ENCODE peak calls at places on chromosomes 4 and X, in nine cellular contexts. I is endothelial cell, R is BJ, G is A549, D is left ventricle myocardium inferior, S is GM23338, A is pancreas, C is dorsolateral prefrontal cortex, B is hepatocyte. M is an unnamed sample.

GRCh38 chr4:36348403-36348938 is 67.1 kb downstream of the DTHD1 start:
- DNase-seq in C (no peak), R (no peak), A (no peak), D (no peak), G (no peak), B (peak), S (no peak), I (no peak), M (no peak)

GRCh38 chr4:99209671-99210070 is 9.4 kb downstream of the ADH6 start:
- DNase-seq in I (no peak), C (no peak), B (no peak), S (no peak), G (no peak), A (no peak), D (no peak), R (peak), M (no peak)

GRCh38 chrX:45850197-45850774 is 649.6 kb upstream of the DIPK2B start:
- DNase-seq in B (peak), S (peak), D (no peak), I (peak), C (no peak), G (peak), A (no peak), R (no peak), M (no peak)

GRCh38 chr4:139767168-139767567 is 101.5 kb downstream of the MGST2 start:
- DNase-seq in B (no peak), D (no peak), A (no peak), C (no peak), S (no peak), G (no peak), R (peak), I (no peak), M (no peak)

GRCh38 chr4:169070071-169070894 is 60.2 kb upstream of the CBR4 start:
- DNase-seq in I (no peak), S (peak), A (peak), R (peak), B (peak), C (no peak), D (peak), G (peak), M (no peak)

GRCh38 chr4:89196745-89197144 is 85.4 kb downstream of the TIGD2 start:
- DNase-seq in S (peak), I (no peak), B (peak), G (peak), A (peak), C (no peak), R (no peak), D (no peak), M (no peak)

GRCh38 chr4:100379583-100380105 is 138.2 kb downstream of the EMCN start:
- DNase-seq in C (no peak), B (peak), S (no peak), R (no peak), D (no peak), A (no peak), G (no peak), I (no peak), M (no peak)

GRCh38 chr4:15020502-15021286 is 18.4 kb downstream of the CPEB2 start:
- DNase-seq in B (no peak), S (no peak), D (no peak), C (no peak), G (no peak), R (no peak), I (no peak), A (no peak), M (no peak)

GRCh38 chr4:3340703-3341088 is 47.9 kb downstream of the RGS12 start:
- DNase-seq in R (no peak), B (no peak), I (no peak), D (no peak), A (peak), G (peak), C (no peak), S (no peak), M (no peak)

GRCh38 chr4:141807501-141807900 is 171.1 kb downstream of the IL15 start:
- DNase-seq in I (no peak), B (no peak), R (no peak), D (no peak), G (no peak), S (no peak), A (no peak), C (no peak), M (no peak)

GRCh38 chr4:153115322-153116100 is 88.7 kb upstream of the TRIM2 start:
- DNase-seq in R (peak), C (no peak), D (no peak), A (no peak), I (no peak), B (peak), S (no peak), G (peak), M (no peak)

GRCh38 chr4:78551420-78552351 is at the start of gene ANXA3:
- DNase-seq in I (peak), A (peak), R (no peak), D (peak), C (no peak), G (no peak), S (peak), B (peak), M (no peak)

GRCh38 chrX:1542994-1543725 is 6.2 kb upstream of the P2RY8 start:
- DNase-seq in R (no peak), C (no peak), I (no peak), B (no peak), G (no peak), S (no peak), A (no peak), D (no peak), M (no peak)

GRCh38 chr4:130028552-130028951 is 932.6 kb downstream of the C4orf33 start:
- DNase-seq in B (no peak), R (no peak), C (no peak), D (no peak), G (no peak), S (peak), I (no peak), A (no peak), M (no peak)

GRCh38 chrX:45602151-45602550 is 401.5 kb upstream of the DIPK2B start:
- DNase-seq in I (no peak), B (no peak), S (no peak), R (no peak), A (no peak), C (no peak), G (no peak), D (no peak), M (no peak)

GRCh38 chr4:113683143-113683542 is 78.4 kb downstream of the CAMK2D start:
- DNase-seq in R (no peak), I (no peak), C (no peak), S (no peak), G (no peak), A (no peak), D (no peak), B (no peak), M (no peak)

GRCh38 chr4:188971125-188971524 is 831.9 kb downstream of the TRIML1 start:
- DNase-seq in C (no peak), R (no peak), A (no peak), B (no peak), S (peak), G (peak), D (no peak), I (no peak), M (no peak)

GRCh38 chr4:80154547-80154933 is 42.8 kb upstream of the PRDM8 start:
- DNase-seq in I (no peak), D (no peak), G (no peak), B (no peak), C (no peak), R (no peak), S (no peak), A (no peak), M (no peak)

GRCh38 chr4:31059753-31060522 is 339.8 kb downstream of the PCDH7 start:
- DNase-seq in R (peak), G (no peak), I (no peak), D (no peak), A (no peak), S (no peak), C (no peak), B (no peak), M (no peak)

GRCh38 chr4:52822583-52823477 is 39.3 kb upstream of the RASL11B start:
- DNase-seq in B (no peak), C (no peak), D (no peak), S (no peak), R (peak), I (no peak), G (no peak), A (no peak), M (no peak)

GRCh38 chr4:23060776-23061175 is 368.0 kb downstream of the GBA3 start:
- DNase-seq in A (no peak), R (no peak), G (no peak), S (no peak), I (no peak), B (peak), D (no peak), C (no peak), M (no peak)

GRCh38 chr4:7607156-7607910 is 172.6 kb upstream of the PSAPL1 start:
- DNase-seq in A (no peak), D (no peak), I (no peak), S (no peak), G (no peak), R (no peak), B (no peak), C (no peak), M (no peak)

GRCh38 chr4:40388248-40388647 is 53.1 kb downstream of the CHRNA9 start:
- DNase-seq in A (no peak), G (no peak), D (no peak), C (no peak), R (no peak), S (peak), B (no peak), I (no peak), M (no peak)

GRCh38 chr4:61992351-61992750 is 792.2 kb downstream of the ADGRL3 start:
- DNase-seq in A (no peak), B (no peak), S (peak), R (no peak), C (no peak), G (no peak), D (no peak), I (no peak), M (no peak)

GRCh38 chrX:153903991-153904957 is at the start of gene AVPR2:
- DNase-seq in D (peak), C (no peak), S (no peak), A (no peak), I (no peak), R (no peak), B (no peak), G (no peak), M (no peak)

DNA sequence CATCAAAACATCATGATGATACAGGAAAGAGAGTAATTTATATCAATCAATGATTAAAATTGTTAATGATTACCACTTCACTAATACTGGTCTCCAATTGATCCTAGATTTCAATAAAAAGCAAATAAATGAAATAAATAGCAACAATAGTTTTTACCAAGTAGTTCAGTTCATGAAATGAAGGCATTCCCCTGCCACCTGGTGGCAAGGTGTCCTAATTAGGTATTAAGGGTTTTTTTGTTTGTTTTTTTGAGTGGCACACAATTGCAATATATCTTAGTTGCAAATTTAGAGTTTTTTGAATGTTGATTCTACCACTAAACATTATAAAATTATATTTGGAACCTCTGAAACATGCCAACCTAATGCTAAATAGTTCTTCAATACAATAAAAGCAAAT is 157.4 kb upstream of the PDE5A start:
- DNase-seq in A (no peak), R (no peak), I (no peak), S (peak), D (no peak), G (peak), B (peak), C (no peak), M (no peak)
- TF ChIP-seq CTCF in A (peak), R (peak), I (peak), S (peak), D (peak), G (peak), B (peak), C (no peak), M (no peak)

GRCh38 chr4:137980641-137981040 is 261.5 kb downstream of the SLC7A11 start:
- DNase-seq in B (no peak), C (no peak), I (no peak), D (no peak), G (peak), R (no peak), A (no peak), S (peak), M (no peak)

DNA sequence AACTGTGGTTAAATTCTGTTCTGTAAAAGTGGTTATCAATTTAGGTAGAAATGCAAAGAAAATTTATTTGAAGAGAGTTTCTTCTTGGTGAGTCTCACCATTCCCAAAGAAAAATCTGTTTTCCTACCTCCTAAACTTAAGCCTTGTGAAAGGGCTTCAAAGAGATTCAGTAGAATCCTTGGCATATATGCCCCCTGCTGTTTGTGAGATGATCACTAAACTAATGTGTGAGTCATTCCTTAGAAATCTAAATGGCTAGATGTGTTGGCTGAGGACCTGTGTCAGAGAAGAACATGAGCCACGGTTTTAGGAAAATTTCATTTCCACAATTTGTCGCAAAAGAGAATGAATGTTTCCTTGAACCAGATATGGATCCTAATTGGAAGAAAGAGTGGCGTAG is 260.9 kb downstream of the SLC7A11 start:
- DNase-seq in A (no peak), D (no peak), R (no peak), B (no peak), C (no peak), G (peak), I (no peak), S (no peak), M (no peak)
- TF ChIP-seq CTCF in A (no peak), D (no peak), R (peak), B (no peak), C (no peak), G (no peak), I (no peak), S (no peak), M (no peak)

GRCh38 chr4:136461533-136461932 is 1070.8 kb downstream of the PCDH18 start:
- DNase-seq in R (no peak), S (no peak), G (no peak), C (no peak), B (no peak), D (no peak), A (no peak), I (no peak), M (no peak)

GRCh38 chr4:136457577-136457976 is 1074.7 kb downstream of the PCDH18 start:
- DNase-seq in G (no peak), C (no peak), S (no peak), A (no peak), B (no peak), R (no peak), I (no peak), D (no peak), M (no peak)

GRCh38 chr4:136458326-136458725 is 1074.0 kb downstream of the PCDH18 start:
- DNase-seq in A (no peak), C (no peak), B (no peak), R (no peak), G (no peak), S (no peak), D (no peak), I (no peak), M (no peak)

DNA sequence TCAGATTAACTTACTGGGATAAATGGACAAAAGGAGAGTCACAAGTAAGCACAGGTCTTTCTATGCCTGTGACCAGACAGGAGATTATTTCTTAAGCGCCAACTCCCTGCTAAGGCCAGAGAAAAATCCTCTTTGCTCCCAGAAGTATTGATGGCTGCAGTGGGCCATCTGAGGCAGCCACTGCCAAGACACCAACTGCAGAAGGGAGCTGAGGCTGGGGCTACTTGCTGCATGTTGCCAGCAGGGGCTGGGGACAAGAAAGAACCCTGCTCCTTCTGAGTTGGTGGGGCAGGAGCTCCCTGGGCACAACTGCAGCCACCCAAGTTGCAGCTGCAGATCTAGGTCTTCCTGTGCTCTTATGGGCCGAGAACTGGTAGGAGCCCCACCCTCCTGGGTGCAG is 1075.3 kb downstream of the PCDH18 start:
- DNase-seq in I (no peak), R (no peak), D (no peak), B (no peak), S (no peak), A (no peak), G (no peak), C (no peak), M (no peak)
- TF ChIP-seq CTCF in I (no peak), R (no peak), D (no peak), B (no peak), S (no peak), A (no peak), G (no peak), C (no peak), M (no peak)

GRCh38 chrX:56279869-56280268 is 47.7 kb downstream of the KLF8 start:
- DNase-seq in I (no peak), S (no peak), A (no peak), C (no peak), R (no peak), B (no peak), G (no peak), D (no peak), M (no peak)

GRCh38 chrX:56284269-56284668 is 52.1 kb downstream of the KLF8 start:
- DNase-seq in S (no peak), C (no peak), R (no peak), I (no peak), G (no peak), A (no peak), D (no peak), B (no peak), M (no peak)

DNA sequence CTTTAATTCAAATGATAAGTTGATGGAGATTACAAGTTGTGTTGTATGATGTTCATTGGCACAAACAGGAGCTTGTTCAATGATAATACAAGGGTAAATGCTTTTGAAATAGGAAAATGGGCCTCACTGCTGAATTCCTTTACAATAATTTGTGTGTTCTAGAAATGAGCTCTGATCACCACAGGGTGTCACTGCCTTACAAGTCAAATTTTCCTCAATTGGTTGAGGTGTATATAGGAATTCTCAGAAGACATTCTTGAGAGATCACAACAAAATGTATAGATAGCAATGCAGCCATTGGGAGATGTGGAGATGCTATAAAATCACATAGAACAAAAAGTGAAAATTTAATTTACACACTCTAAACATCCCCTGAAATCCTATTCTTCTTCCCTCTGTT is 49.6 kb downstream of the KLF8 start:
- DNase-seq in R (no peak), I (peak), A (no peak), B (peak), S (peak), D (no peak), C (no peak), G (peak), M (no peak)
- TF ChIP-seq CTCF in R (peak), I (no peak), A (no peak), B (peak), S (peak), D (peak), C (peak), G (peak), M (no peak)

DNA sequence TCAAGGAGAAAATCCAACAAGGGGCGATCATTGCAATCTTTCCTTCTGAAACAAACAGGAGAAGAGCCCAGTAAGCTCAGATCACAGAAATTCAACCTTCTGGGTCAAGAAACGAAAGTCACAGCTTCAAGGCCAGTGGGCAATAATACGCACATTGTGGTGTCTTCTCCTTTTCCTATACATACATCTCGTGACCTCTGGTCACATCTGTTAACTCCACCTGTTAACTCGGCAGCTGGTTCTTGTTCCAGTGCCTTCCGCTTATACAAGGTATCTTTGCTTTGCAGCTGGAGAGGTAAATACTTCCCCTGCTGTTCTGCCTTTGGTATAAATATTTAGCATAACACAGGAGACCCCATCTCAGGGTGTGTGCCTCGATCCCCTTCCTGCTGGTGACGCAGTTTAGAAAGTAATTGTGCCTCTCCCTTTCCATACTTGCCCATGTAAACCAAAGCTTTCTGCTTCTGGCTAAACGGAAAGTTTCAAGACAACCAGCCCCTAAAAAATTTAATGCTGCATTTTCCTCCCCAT is 45.0 kb downstream of the CCDC149 start:
- DNase-seq in D (no peak), I (no peak), R (no peak), S (peak), C (no peak), A (no peak), G (no peak), B (no peak), M (no peak)
- TF ChIP-seq CTCF in D (no peak), I (no peak), R (no peak), S (no peak), C (no peak), A (no peak), G (no peak), B (no peak), M (no peak)

GRCh38 chrX:55716937-55717336 is 612 bp upstream of the RRAGB start:
- DNase-seq in R (no peak), S (no peak), B (no peak), C (no peak), G (no peak), I (no peak), D (no peak), A (no peak), M (no peak)

GRCh38 chrX:55710701-55711100 is 6.8 kb upstream of the RRAGB start:
- DNase-seq in S (no peak), D (no peak), C (no peak), I (no peak), G (peak), R (no peak), A (peak), B (no peak), M (no peak)

GRCh38 chrX:55715847-55716246 is 1.7 kb upstream of the RRAGB start:
- DNase-seq in S (peak), R (no peak), C (no peak), A (no peak), D (no peak), G (no peak), B (no peak), I (no peak), M (no peak)

GRCh38 chrX:55713635-55714034 is 3.9 kb upstream of the RRAGB start:
- DNase-seq in D (no peak), R (no peak), C (no peak), B (no peak), A (no peak), G (no peak), S (no peak), I (no peak), M (no peak)

GRCh38 chrX:55714111-55714510 is 3.4 kb upstream of the RRAGB start:
- DNase-seq in B (no peak), S (no peak), C (no peak), D (no peak), R (no peak), G (no peak), I (no peak), A (no peak), M (no peak)
- TF ChIP-seq CTCF in B (no peak), S (no peak), C (no peak), D (no peak), R (no peak), G (no peak), I (no peak), A (no peak), M (no peak)

GRCh38 chr4:186266699-186267467 is 894 bp downstream of the F11 start:
- DNase-seq in R (no peak), B (peak), G (no peak), S (peak), C (no peak), I (peak), A (peak), D (no peak), M (no peak)
- TF ChIP-seq CTCF in R (no peak), B (no peak), G (no peak), S (no peak), C (no peak), I (no peak), A (no peak), D (no peak), M (no peak)

DNA sequence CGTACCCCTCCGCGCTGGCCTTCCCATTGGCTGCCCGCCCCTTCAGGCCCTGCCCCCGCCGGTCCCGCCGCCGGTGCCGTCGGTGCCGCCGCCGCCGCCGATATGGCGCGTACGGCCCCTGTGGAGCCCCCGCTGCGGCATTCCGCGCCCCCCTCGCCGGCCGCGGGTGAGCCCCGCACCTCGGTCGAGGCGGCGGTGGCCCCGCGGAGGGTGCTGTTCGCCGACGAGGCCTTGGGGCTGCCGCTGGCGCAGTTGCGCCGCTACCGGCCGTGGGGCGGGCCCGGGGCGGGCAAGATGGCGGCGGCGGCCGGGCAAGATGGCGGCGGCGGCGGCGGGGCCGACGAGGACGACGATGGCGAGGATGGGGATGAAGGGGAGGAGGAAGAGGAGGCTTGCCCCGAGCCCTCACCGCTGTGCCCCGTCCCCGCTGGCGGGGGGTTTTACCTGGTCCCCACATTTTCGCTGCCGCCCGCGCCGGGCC is at the start of gene PPP1R3F:
- DNase-seq in D (no peak), I (no peak), S (peak), A (no peak), B (no peak), R (no peak), C (no peak), G (no peak), M (no peak)
- TF ChIP-seq CTCF in D (no peak), I (no peak), S (no peak), A (no peak), B (no peak), R (no peak), C (no peak), G (no peak), M (no peak)

M was measured in omental fat pad.